ENCODE peak calls at places on chromosome 15, in five cellular contexts. Y, O, D, G and E are unnamed samples.
A peak's percentile ranks its signal among the peaks of the same experiment; 100 is the strongest.

GRCh38 chr15:77035999-77036471 is 34.9 kb downstream of the TSPAN3 start:
- DNase-seq in Y (no peak), O (no peak), D (no peak), G (no peak), E (no peak)

GRCh38 chr15:62758126-62758951 is 284.2 kb upstream of the TPM1 start:
- DNase-seq in Y (peak; percentile 41), O (no peak), D (no peak), G (peak; percentile 56), E (peak; percentile 66)

GRCh38 chr15:74885461-74885860 is 4.4 kb upstream of the MPI start:
- DNase-seq in Y (no peak), O (no peak), D (no peak), G (no peak), E (no peak)

GRCh38 chr15:50248994-50249586 is 16.4 kb downstream of the HDC start:
- DNase-seq in Y (no peak), O (no peak), D (no peak), G (no peak), E (no peak)

GRCh38 chr15:72354496-72354895 is 21.3 kb downstream of the HEXA start:
- DNase-seq in Y (no peak), O (no peak), D (no peak), G (no peak), E (no peak)

GRCh38 chr15:51726302-51727073 is 11.0 kb downstream of the LYSMD2 start:
- DNase-seq in Y (peak; percentile 74), O (peak; percentile 74), D (no peak), G (peak; percentile 10), E (peak; percentile 83)

GRCh38 chr15:40340038-40340739 is 550 bp downstream of the CCDC9B start:
- DNase-seq in Y (peak; percentile 13), O (no peak), D (no peak), G (no peak), E (no peak)

GRCh38 chr15:99016680-99017321 is 9.2 kb upstream of the PGPEP1L start:
- DNase-seq in Y (peak; percentile 44), O (no peak), D (no peak), G (no peak), E (peak; percentile 32)

GRCh38 chr15:31032959-31033358 is 41.5 kb upstream of the MTMR10 start:
- DNase-seq in Y (no peak), O (no peak), D (no peak), G (no peak), E (no peak)

GRCh38 chr15:85625856-85626255 is 168.9 kb downstream of the KLHL25 start:
- DNase-seq in Y (no peak), O (no peak), D (no peak), G (no peak), E (no peak)

GRCh38 chr15:58258501-58259274 is 120.5 kb downstream of the AQP9 start:
- DNase-seq in Y (no peak), O (no peak), D (no peak), G (no peak), E (peak; percentile 28)
- TF ChIP-seq JUNB in Y (no peak), O (no peak), D (no peak), G (no peak), E (no peak)

GRCh38 chr15:89575656-89576416 is 567 bp downstream of the TICRR start:
- DNase-seq in Y (peak; percentile 46), O (no peak), D (no peak), G (no peak), E (peak; percentile 59)
- TF ChIP-seq JUNB in Y (no peak), O (no peak), D (no peak), G (no peak), E (no peak)

DNA sequence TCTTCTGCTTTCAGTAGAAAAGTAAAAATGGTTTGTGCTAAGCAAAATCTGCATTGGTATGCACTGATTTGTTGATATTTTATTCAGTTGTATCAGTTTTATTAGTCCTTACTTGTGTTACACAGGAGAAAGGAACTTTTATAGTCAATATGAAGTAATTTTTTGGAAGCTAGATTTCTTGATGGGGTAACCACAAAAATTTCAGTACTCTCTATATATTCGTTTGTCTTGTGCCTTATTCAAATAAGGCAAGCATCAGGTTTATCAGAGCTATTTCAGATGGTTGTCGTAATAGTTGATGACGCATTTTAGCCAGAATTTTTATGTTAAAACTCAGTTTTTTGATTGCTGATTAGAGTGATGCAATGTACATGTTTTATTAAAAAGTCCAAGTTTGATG is 50.7 kb upstream of the NIPA1 start:
- DNase-seq in Y (no peak), O (no peak), D (no peak), G (no peak), E (no peak)
- TF ChIP-seq JUNB in Y (no peak), O (no peak), D (no peak), G (no peak), E (no peak)

GRCh38 chr15:65639509-65639908 is 17.8 kb downstream of the SLC24A1 start:
- DNase-seq in Y (no peak), O (no peak), D (no peak), G (no peak), E (no peak)

GRCh38 chr15:65638681-65639089 is 16.9 kb downstream of the SLC24A1 start:
- DNase-seq in Y (peak; percentile 84), O (peak; percentile 85), D (peak; percentile 28), G (peak; percentile 57), E (peak; percentile 92)

GRCh38 chr15:65642588-65642987 is 20.9 kb downstream of the SLC24A1 start:
- DNase-seq in Y (no peak), O (no peak), D (no peak), G (no peak), E (no peak)

GRCh38 chr15:65644282-65644681 is 22.5 kb downstream of the SLC24A1 start:
- DNase-seq in Y (no peak), O (no peak), D (no peak), G (no peak), E (no peak)

DNA sequence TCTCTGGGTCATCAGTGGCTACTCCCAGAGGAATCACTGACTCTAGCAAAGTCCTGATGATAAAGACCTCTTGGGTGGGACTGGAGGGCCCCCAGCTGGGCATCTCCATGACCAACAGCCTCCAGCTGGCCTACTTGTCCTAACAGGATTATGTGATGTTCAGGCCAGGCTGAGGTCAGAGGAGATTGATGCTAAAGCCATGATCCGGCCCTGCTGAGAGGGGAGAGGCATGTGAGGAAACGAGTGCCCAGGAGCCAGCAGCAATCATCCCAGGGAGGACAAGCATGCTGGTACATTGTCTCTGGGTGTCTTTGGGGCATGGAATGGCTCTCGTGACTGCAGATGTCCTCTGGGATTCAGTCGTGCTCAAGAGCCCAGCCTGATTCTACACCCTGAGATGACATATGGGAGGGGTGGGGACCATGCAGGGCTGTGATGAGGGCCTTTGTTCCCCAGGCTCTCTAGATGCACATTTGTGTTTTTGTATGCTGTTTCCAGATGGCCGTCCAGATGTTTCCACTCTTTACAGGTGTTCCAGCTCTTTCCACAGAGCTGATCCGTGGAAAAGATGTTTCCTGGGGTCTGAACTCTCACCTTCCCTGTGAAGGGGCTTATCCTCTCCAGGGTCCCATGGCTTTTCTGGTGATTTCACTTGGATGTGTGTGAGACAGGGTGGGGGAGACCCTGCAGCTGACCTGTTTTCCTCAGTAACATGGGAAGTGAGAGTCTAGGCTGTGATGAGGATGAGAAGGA is 20.2 kb downstream of the SLC24A1 start:
- DNase-seq in Y (peak; percentile 23), O (no peak), D (no peak), G (peak; percentile 12), E (no peak)
- TF ChIP-seq JUNB in Y (no peak), O (no peak), D (no peak), G (no peak), E (no peak)

GRCh38 chr15:78319588-78319987 is 20.2 kb upstream of the SKIC8 start:
- DNase-seq in Y (no peak), O (no peak), D (no peak), G (no peak), E (no peak)

GRCh38 chr15:78316211-78317077 is 17.0 kb upstream of the SKIC8 start:
- DNase-seq in Y (no peak), O (no peak), D (no peak), G (no peak), E (peak; percentile 56)

GRCh38 chr15:78315686-78316085 is 16.3 kb upstream of the SKIC8 start:
- DNase-seq in Y (peak; percentile 59), O (peak; percentile 41), D (no peak), G (peak; percentile 47), E (peak; percentile 81)

GRCh38 chr15:78320173-78320572 is 20.0 kb upstream of the CRABP1 start:
- DNase-seq in Y (no peak), O (no peak), D (no peak), G (no peak), E (no peak)

GRCh38 chr15:78317145-78317836 is 17.9 kb upstream of the SKIC8 start:
- DNase-seq in Y (peak; percentile 58), O (peak; percentile 60), D (no peak), G (no peak), E (no peak)
- TF ChIP-seq JUNB in Y (no peak), O (no peak), D (no peak), G (no peak), E (no peak)

GRCh38 chr15:100863406-100864198 is 16.0 kb upstream of the ALDH1A3 start:
- DNase-seq in Y (no peak), O (no peak), D (no peak), G (no peak), E (no peak)

GRCh38 chr15:100862162-100862561 is 17.5 kb upstream of the ALDH1A3 start:
- DNase-seq in Y (no peak), O (no peak), D (no peak), G (no peak), E (no peak)

GRCh38 chr15:100860829-100861510 is 18.7 kb upstream of the ALDH1A3 start:
- DNase-seq in Y (no peak), O (no peak), D (no peak), G (no peak), E (no peak)

GRCh38 chr15:100859970-100860828 is 19.4 kb upstream of the ALDH1A3 start:
- DNase-seq in Y (no peak), O (no peak), D (no peak), G (no peak), E (no peak)

GRCh38 chr15:100861511-100861991 is 18.1 kb upstream of the ALDH1A3 start:
- DNase-seq in Y (no peak), O (no peak), D (no peak), G (no peak), E (no peak)
- TF ChIP-seq JUNB in Y (no peak), O (no peak), D (no peak), G (no peak), E (no peak)

DNA sequence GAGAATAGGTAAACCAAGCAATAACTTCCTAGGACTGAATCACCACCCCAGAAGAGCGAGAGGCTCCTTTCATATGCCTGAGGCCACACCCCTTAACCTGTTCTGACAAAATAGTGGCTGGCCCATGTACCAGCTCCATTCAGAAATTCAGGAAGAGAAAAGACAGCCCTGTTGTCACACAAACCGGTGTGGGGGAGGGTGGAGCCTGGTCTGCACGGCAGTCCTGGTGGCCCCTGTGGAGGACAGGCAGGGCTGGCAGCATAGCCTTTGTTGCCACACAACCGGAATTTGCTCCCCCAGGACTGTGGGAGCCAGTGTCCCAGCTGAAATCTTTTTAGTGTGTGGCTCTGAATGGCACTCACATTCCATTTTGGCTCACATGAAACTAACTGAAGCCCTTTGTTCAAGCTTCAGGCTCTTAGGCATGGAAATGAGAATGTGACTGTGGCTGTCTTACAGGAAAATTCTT is 23.8 kb downstream of the RLBP1 start:
- DNase-seq in Y (no peak), O (no peak), D (no peak), G (peak; percentile 93), E (peak; percentile 82)
- TF ChIP-seq JUNB in Y (no peak), O (no peak), D (no peak), G (no peak), E (no peak)